ENCODE peak calls at places on chromosomes 7 and 10, in six cellular contexts. W is stimulated activated CD4-positive, alpha-beta T cell treated with anti-CD3 and anti-CD28 coated beads, Interleukin-4, amount 100 ng/mL, for 48 hours; S is B cell; U is colonic mucosa; N is right lobe of liver; M is T follicular helper cell. F is an unnamed sample.

GRCh38 chr10:77641788-77642397 is 4.3 kb upstream of the KCNMA1 start:
- DNase-seq in M (peak; percentile 12), W (peak; percentile 35), U (peak; percentile 82), N (no peak), S (peak; percentile 72), F (no peak)

GRCh38 chr10:46540412-46541016 is 15.9 kb downstream of the GPRIN2 start:
- DNase-seq in S (no peak), U (no peak), N (peak; percentile 34), W (no peak), M (no peak), F (no peak)

GRCh38 chr10:127151541-127151940 is 44.9 kb downstream of the INSYN2A start:
- DNase-seq in N (no peak), W (no peak), U (no peak), M (no peak), S (no peak), F (no peak)

GRCh38 chr7:29488977-29489376 is 74.7 kb upstream of the PRR15 start:
- DNase-seq in M (no peak), N (no peak), U (no peak), S (no peak), W (no peak), F (no peak)

GRCh38 chr10:8898745-8899330 is 844.4 kb downstream of the GATA3 start:
- DNase-seq in U (no peak), M (no peak), N (no peak), S (no peak), W (no peak), F (no peak)

GRCh38 chr10:116451956-116452720 is 24.5 kb downstream of the PNLIPRP3 start:
- DNase-seq in W (no peak), U (no peak), M (no peak), S (no peak), N (no peak), F (no peak)

GRCh38 chr7:50679218-50680007 is 103.3 kb downstream of the GRB10 start:
- DNase-seq in W (no peak), N (no peak), U (no peak), M (no peak), S (peak; percentile 60), F (no peak)

GRCh38 chr10:86642499-86642898 is 11.8 kb upstream of the OPN4 start:
- DNase-seq in M (no peak), W (no peak), U (no peak), S (no peak), N (no peak), F (no peak)